ENCODE peak calls at places on chromosomes 3 and 15, in four cellular contexts. One of them, this sample, is unnamed.

GRCh38 chr3:79973482-79973881 is 205.7 kb upstream of the ROBO1 start:
- DNase-seq in esophagus muscularis mucosa: no peak
- DNase-seq in endothelial cell of umbilical vein: no peak
- DNase-seq in GM12891: no peak
- DNase-seq in this sample: no peak

GRCh38 chr3:21274000-21274671 is 476.9 kb downstream of the ZNF385D start:
- DNase-seq in esophagus muscularis mucosa: no peak
- DNase-seq in GM12891: no peak
- DNase-seq in endothelial cell of umbilical vein: peak; percentile 15
- DNase-seq in this sample: no peak

GRCh38 chr3:169453256-169454059 is 210.1 kb downstream of the MECOM start:
- DNase-seq in endothelial cell of umbilical vein: no peak
- DNase-seq in esophagus muscularis mucosa: no peak
- DNase-seq in GM12891: no peak
- DNase-seq in this sample: no peak

GRCh38 chr3:195886181-195887141 is 21.9 kb downstream of the TNK2 start:
- DNase-seq in GM12891: no peak
- DNase-seq in esophagus muscularis mucosa: no peak
- DNase-seq in endothelial cell of umbilical vein: peak; percentile 90
- DNase-seq in this sample: no peak

GRCh38 chr15:56968821-56969220 is 50.4 kb downstream of the TCF12 start:
- DNase-seq in GM12891: no peak
- DNase-seq in endothelial cell of umbilical vein: no peak
- DNase-seq in esophagus muscularis mucosa: no peak
- DNase-seq in this sample: no peak

GRCh38 chr3:39637807-39638206 is 170.3 kb downstream of the MOBP start:
- DNase-seq in GM12891: no peak
- DNase-seq in esophagus muscularis mucosa: no peak
- DNase-seq in endothelial cell of umbilical vein: peak; percentile 82
- DNase-seq in this sample: no peak

GRCh38 chr3:178352300-178353021 is 183.8 kb upstream of the KCNMB2 start:
- DNase-seq in GM12891: no peak
- DNase-seq in endothelial cell of umbilical vein: peak; percentile 90
- DNase-seq in esophagus muscularis mucosa: no peak
- DNase-seq in this sample: no peak

GRCh38 chr15:98647774-98648653 is at the start of gene IGF1R:
- DNase-seq in endothelial cell of umbilical vein: peak; percentile 85
- DNase-seq in GM12891: peak; percentile 75
- DNase-seq in esophagus muscularis mucosa: peak; percentile 94
- DNase-seq in this sample: peak; percentile 69

GRCh38 chr15:49215768-49216739 is 46.0 kb downstream of the GALK2 start:
- DNase-seq in endothelial cell of umbilical vein: no peak
- DNase-seq in esophagus muscularis mucosa: no peak
- DNase-seq in GM12891: peak; percentile 12
- DNase-seq in this sample: no peak

GRCh38 chr3:69178838-69179739 is 56.7 kb upstream of the LMOD3 start:
- DNase-seq in esophagus muscularis mucosa: no peak
- DNase-seq in GM12891: no peak
- DNase-seq in endothelial cell of umbilical vein: peak; percentile 38
- DNase-seq in this sample: no peak

GRCh38 chr15:35256555-35256954 is 171.5 kb upstream of the NANOGP8 start:
- DNase-seq in GM12891: no peak
- DNase-seq in endothelial cell of umbilical vein: no peak
- DNase-seq in esophagus muscularis mucosa: no peak
- DNase-seq in this sample: no peak

GRCh38 chr3:119310052-119310451 is 15.9 kb downstream of the ARHGAP31 start:
- DNase-seq in GM12891: no peak
- DNase-seq in esophagus muscularis mucosa: peak; percentile 64
- DNase-seq in endothelial cell of umbilical vein: no peak
- DNase-seq in this sample: no peak

GRCh38 chr15:101325263-101326025 is 30.4 kb upstream of the SNRPA1 start:
- DNase-seq in GM12891: no peak
- DNase-seq in endothelial cell of umbilical vein: no peak
- DNase-seq in esophagus muscularis mucosa: no peak
- DNase-seq in this sample: no peak

GRCh38 chr3:194584435-194584776 is 48.8 kb downstream of the TMEM44 start:
- DNase-seq in endothelial cell of umbilical vein: no peak
- DNase-seq in GM12891: no peak
- DNase-seq in esophagus muscularis mucosa: no peak
- DNase-seq in this sample: no peak

GRCh38 chr3:150371741-150372254 is 36.3 kb upstream of the TSC22D2 start:
- DNase-seq in GM12891: no peak
- DNase-seq in endothelial cell of umbilical vein: peak; percentile 100
- DNase-seq in esophagus muscularis mucosa: no peak
- DNase-seq in this sample: no peak

GRCh38 chr3:67349551-67350174 is 304.7 kb downstream of the SUCLG2 start:
- DNase-seq in esophagus muscularis mucosa: no peak
- DNase-seq in endothelial cell of umbilical vein: no peak
- DNase-seq in GM12891: no peak
- DNase-seq in this sample: no peak

GRCh38 chr3:186097663-186098451 is 11.0 kb downstream of the ETV5 start:
- DNase-seq in GM12891: no peak
- DNase-seq in endothelial cell of umbilical vein: peak; percentile 96
- DNase-seq in esophagus muscularis mucosa: no peak
- DNase-seq in this sample: no peak
- TF ChIP-seq POLR2AphosphoS5 in GM12891: no peak
- TF ChIP-seq POLR2AphosphoS5 in endothelial cell of umbilical vein: peak; percentile 28
- TF ChIP-seq POLR2AphosphoS5 in esophagus muscularis mucosa: peak; percentile 30
- TF ChIP-seq POLR2AphosphoS5 in this sample: no peak

GRCh38 chr15:85706779-85707518 is 87.8 kb downstream of the KLHL25 start:
- DNase-seq in GM12891: no peak
- DNase-seq in esophagus muscularis mucosa: no peak
- DNase-seq in endothelial cell of umbilical vein: peak; percentile 70
- DNase-seq in this sample: no peak
- TF ChIP-seq POLR2A in GM12891: peak; percentile 66
- TF ChIP-seq POLR2A in esophagus muscularis mucosa: no peak
- TF ChIP-seq POLR2A in endothelial cell of umbilical vein: no peak
- TF ChIP-seq POLR2A in this sample: no peak

DNA sequence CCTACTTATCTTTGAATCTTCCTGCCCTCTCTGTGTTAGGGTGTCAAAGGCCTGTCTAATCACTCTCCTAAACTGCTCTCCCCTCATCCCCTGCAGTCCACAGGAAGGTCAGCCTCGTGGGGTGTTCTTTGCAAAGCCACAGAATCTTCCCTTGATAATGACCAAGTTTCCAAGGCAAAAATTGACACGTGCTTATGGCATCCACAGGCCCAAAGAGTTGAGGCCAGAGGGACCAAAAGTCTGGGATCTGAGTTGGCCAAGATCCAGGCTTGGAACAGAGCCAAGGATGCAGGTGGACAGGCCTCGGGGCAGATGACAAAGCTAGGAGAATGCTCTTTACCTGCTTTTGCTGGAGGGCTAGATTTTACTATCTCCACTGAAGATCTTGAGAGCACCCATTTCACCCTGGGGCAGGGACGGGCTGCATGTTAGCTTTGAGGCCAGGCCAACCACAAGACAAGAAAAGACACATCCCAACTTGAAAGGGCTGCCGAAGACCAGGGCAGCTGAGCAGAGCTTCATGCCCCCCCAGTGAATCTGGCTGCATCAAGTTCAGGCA is 20.5 kb downstream of the BHLHE40 start:
- DNase-seq in esophagus muscularis mucosa: no peak
- DNase-seq in GM12891: no peak
- DNase-seq in endothelial cell of umbilical vein: no peak
- DNase-seq in this sample: no peak
- TF ChIP-seq POLR2AphosphoS5 in esophagus muscularis mucosa: no peak
- TF ChIP-seq POLR2AphosphoS5 in GM12891: no peak
- TF ChIP-seq POLR2AphosphoS5 in endothelial cell of umbilical vein: no peak
- TF ChIP-seq POLR2AphosphoS5 in this sample: no peak

GRCh38 chr3:126485956-126486884 is 10.5 kb upstream of the ZXDC start:
- DNase-seq in GM12891: no peak
- DNase-seq in esophagus muscularis mucosa: no peak
- DNase-seq in endothelial cell of umbilical vein: no peak
- DNase-seq in this sample: no peak

GRCh38 chr3:126490619-126491018 is 14.9 kb upstream of the ZXDC start:
- DNase-seq in endothelial cell of umbilical vein: no peak
- DNase-seq in esophagus muscularis mucosa: no peak
- DNase-seq in GM12891: no peak
- DNase-seq in this sample: no peak

GRCh38 chr3:126488886-126489569 is 13.3 kb upstream of the ZXDC start:
- DNase-seq in GM12891: no peak
- DNase-seq in endothelial cell of umbilical vein: no peak
- DNase-seq in esophagus muscularis mucosa: no peak
- DNase-seq in this sample: no peak

GRCh38 chr3:126487151-126487771 is 11.6 kb upstream of the ZXDC start:
- DNase-seq in esophagus muscularis mucosa: no peak
- DNase-seq in endothelial cell of umbilical vein: peak; percentile 48
- DNase-seq in GM12891: no peak
- DNase-seq in this sample: no peak

GRCh38 chr3:126488205-126488604 is 12.5 kb upstream of the ZXDC start:
- DNase-seq in GM12891: no peak
- DNase-seq in esophagus muscularis mucosa: no peak
- DNase-seq in endothelial cell of umbilical vein: no peak
- DNase-seq in this sample: no peak
- TF ChIP-seq POLR2A in GM12891: no peak
- TF ChIP-seq POLR2A in esophagus muscularis mucosa: no peak
- TF ChIP-seq POLR2A in endothelial cell of umbilical vein: no peak
- TF ChIP-seq POLR2A in this sample: no peak

GRCh38 chr15:63347074-63347859 is 34.4 kb downstream of the CA12 start:
- DNase-seq in GM12891: no peak
- DNase-seq in endothelial cell of umbilical vein: no peak
- DNase-seq in esophagus muscularis mucosa: no peak
- DNase-seq in this sample: no peak

GRCh38 chr15:63350178-63350621 is 31.4 kb downstream of the CA12 start:
- DNase-seq in GM12891: no peak
- DNase-seq in endothelial cell of umbilical vein: no peak
- DNase-seq in esophagus muscularis mucosa: no peak
- DNase-seq in this sample: no peak

GRCh38 chr15:63349156-63349555 is 32.5 kb downstream of the CA12 start:
- DNase-seq in endothelial cell of umbilical vein: no peak
- DNase-seq in GM12891: no peak
- DNase-seq in esophagus muscularis mucosa: no peak
- DNase-seq in this sample: no peak

GRCh38 chr15:63349621-63350020 is 32.0 kb downstream of the CA12 start:
- DNase-seq in endothelial cell of umbilical vein: no peak
- DNase-seq in GM12891: no peak
- DNase-seq in esophagus muscularis mucosa: no peak
- DNase-seq in this sample: no peak

GRCh38 chr15:63348392-63348791 is 33.3 kb downstream of the CA12 start:
- DNase-seq in esophagus muscularis mucosa: no peak
- DNase-seq in GM12891: no peak
- DNase-seq in endothelial cell of umbilical vein: peak; percentile 78
- DNase-seq in this sample: no peak
- TF ChIP-seq POLR2AphosphoS5 in esophagus muscularis mucosa: peak; percentile 31
- TF ChIP-seq POLR2AphosphoS5 in GM12891: no peak
- TF ChIP-seq POLR2AphosphoS5 in endothelial cell of umbilical vein: peak; percentile 33
- TF ChIP-seq POLR2AphosphoS5 in this sample: no peak

This sample was measured in GM12892.